ENCODE peak calls at places on chromosome 12, in four cellular contexts. Y is sigmoid colon; C is colonic mucosa; E is T-helper 2 cell treated with Interferon-gamma antibody and Interleukin-4, amounts not matched to agents 5 μg/mL and 100 μg/mL, for 36 hours. Z is an unnamed sample.

GRCh38 chr12:55931780-55932545 is 1.0 kb downstream of the DGKA start:
- DNase-seq in E (peak), Y (peak), C (peak), Z (no peak)

GRCh38 chr12:31959701-31960391 is 631 bp downstream of the RESF1 start:
- DNase-seq in Y (peak), C (peak), E (peak), Z (peak)

GRCh38 chr12:85626031-85626781 is 210.0 kb downstream of the RASSF9 start:
- DNase-seq in C (no peak), E (no peak), Y (no peak), Z (peak)

GRCh38 chr12:82124711-82125110 is 233.5 kb downstream of the CCDC59 start:
- DNase-seq in E (no peak), C (peak), Y (no peak), Z (peak)

GRCh38 chr12:56230449-56231183 is 765 bp downstream of the SLC39A5 start:
- DNase-seq in C (peak), Y (no peak), E (no peak), Z (no peak)

GRCh38 chr12:49955899-49956662 is 5.5 kb downstream of the AQP2 start:
- DNase-seq in Y (no peak), E (no peak), C (no peak), Z (no peak)

GRCh38 chr12:58026892-58027891 is 85.8 kb downstream of the ATP23 start:
- DNase-seq in E (no peak), Y (no peak), C (no peak), Z (peak)

GRCh38 chr12:1989111-1989510 is 15.1 kb downstream of the DCP1B start:
- DNase-seq in Y (no peak), C (no peak), E (no peak), Z (no peak)

GRCh38 chr12:92550661-92551060 is 152.1 kb upstream of the PLEKHG7 start:
- DNase-seq in Y (no peak), C (no peak), E (no peak), Z (no peak)

Z was measured in AG09319.